ENCODE peak calls at places on chromosomes 3 and 15, in four cellular contexts. One of them, this sample, is unnamed.
A peak's percentile ranks its signal among the peaks of the same experiment; 100 is the strongest.

GRCh38 chr15:45439521-45439931 is 61.2 kb upstream of the GATM start:
- DNase-seq in tibial nerve: no peak
- DNase-seq in heart left ventricle: no peak
- DNase-seq in sigmoid colon: no peak
- DNase-seq in this sample: no peak

GRCh38 chr3:78050276-78051080 is 1010.6 kb downstream of the ROBO2 start:
- DNase-seq in tibial nerve: no peak
- DNase-seq in heart left ventricle: no peak
- DNase-seq in sigmoid colon: no peak
- DNase-seq in this sample: no peak

GRCh38 chr15:45187894-45188830 is at the start of gene SHF:
- DNase-seq in tibial nerve: no peak
- DNase-seq in heart left ventricle: no peak
- DNase-seq in sigmoid colon: peak; percentile 91
- DNase-seq in this sample: peak; percentile 54

GRCh38 chr3:20912406-20912805 is 726.4 kb upstream of the SGO1 start:
- DNase-seq in tibial nerve: no peak
- DNase-seq in heart left ventricle: no peak
- DNase-seq in sigmoid colon: no peak
- DNase-seq in this sample: no peak

GRCh38 chr3:9870978-9871377 is 9.1 kb downstream of the CIDEC start:
- DNase-seq in tibial nerve: no peak
- DNase-seq in heart left ventricle: no peak
- DNase-seq in sigmoid colon: no peak
- DNase-seq in this sample: no peak

GRCh38 chr3:134602440-134602814 is 48.4 kb downstream of the KY start:
- DNase-seq in tibial nerve: no peak
- DNase-seq in heart left ventricle: no peak
- DNase-seq in sigmoid colon: no peak
- DNase-seq in this sample: no peak

GRCh38 chr3:186986811-186987210 is 56.5 kb downstream of the ST6GAL1 start:
- DNase-seq in tibial nerve: no peak
- DNase-seq in heart left ventricle: no peak
- DNase-seq in sigmoid colon: no peak
- DNase-seq in this sample: no peak

GRCh38 chr3:97108136-97108535 is 293.7 kb downstream of the EPHA6 start:
- DNase-seq in tibial nerve: no peak
- DNase-seq in heart left ventricle: no peak
- DNase-seq in sigmoid colon: no peak
- DNase-seq in this sample: no peak

GRCh38 chr3:39362177-39362576 is 21.0 kb upstream of the SLC25A38 start:
- DNase-seq in tibial nerve: no peak
- DNase-seq in heart left ventricle: no peak
- DNase-seq in sigmoid colon: no peak
- DNase-seq in this sample: no peak

GRCh38 chr3:139558351-139559170 is 19.0 kb upstream of the RBP1 start:
- DNase-seq in tibial nerve: no peak
- DNase-seq in heart left ventricle: no peak
- DNase-seq in sigmoid colon: no peak
- DNase-seq in this sample: no peak

GRCh38 chr15:23687143-23687470 is at the start of gene NDN:
- DNase-seq in tibial nerve: no peak
- DNase-seq in heart left ventricle: peak; percentile 74
- DNase-seq in sigmoid colon: peak; percentile 70
- DNase-seq in this sample: peak; percentile 45

GRCh38 chr3:179196098-179196497 is 47.9 kb downstream of the PIK3CA start:
- DNase-seq in tibial nerve: no peak
- DNase-seq in heart left ventricle: no peak
- DNase-seq in sigmoid colon: no peak
- DNase-seq in this sample: no peak

GRCh38 chr15:42880121-42880520 is 40.5 kb downstream of the TTBK2 start:
- DNase-seq in tibial nerve: no peak
- DNase-seq in heart left ventricle: no peak
- DNase-seq in sigmoid colon: no peak
- DNase-seq in this sample: no peak

GRCh38 chr3:130801473-130801872 is 54.8 kb upstream of the PIK3R4 start:
- DNase-seq in tibial nerve: no peak
- DNase-seq in heart left ventricle: no peak
- DNase-seq in sigmoid colon: no peak
- DNase-seq in this sample: no peak

GRCh38 chr3:30299674-30300423 is 306.6 kb upstream of the TGFBR2 start:
- DNase-seq in tibial nerve: no peak
- DNase-seq in heart left ventricle: no peak
- DNase-seq in sigmoid colon: no peak
- DNase-seq in this sample: no peak

GRCh38 chr3:43692085-43692484 is 1.3 kb downstream of the ABHD5 start:
- DNase-seq in tibial nerve: no peak
- DNase-seq in heart left ventricle: no peak
- DNase-seq in sigmoid colon: no peak
- DNase-seq in this sample: no peak

GRCh38 chr15:92444631-92445030 is 51.0 kb downstream of the ST8SIA2 start:
- DNase-seq in tibial nerve: no peak
- DNase-seq in heart left ventricle: peak; percentile 65
- DNase-seq in sigmoid colon: no peak
- DNase-seq in this sample: no peak

GRCh38 chr15:39887832-39888231 is 32.2 kb downstream of the GPR176 start:
- DNase-seq in tibial nerve: no peak
- DNase-seq in heart left ventricle: no peak
- DNase-seq in sigmoid colon: no peak
- DNase-seq in this sample: peak; percentile 74

GRCh38 chr15:33322091-33322490 is 11.3 kb downstream of the RYR3 start:
- DNase-seq in tibial nerve: no peak
- DNase-seq in heart left ventricle: no peak
- DNase-seq in sigmoid colon: no peak
- DNase-seq in this sample: no peak

GRCh38 chr15:28079313-28079969 is 19.7 kb downstream of the OCA2 start:
- DNase-seq in tibial nerve: no peak
- DNase-seq in heart left ventricle: no peak
- DNase-seq in sigmoid colon: no peak
- DNase-seq in this sample: no peak

GRCh38 chr3:172125963-172126403 is 86.6 kb downstream of the FNDC3B start:
- DNase-seq in tibial nerve: no peak
- DNase-seq in heart left ventricle: no peak
- DNase-seq in sigmoid colon: peak; percentile 93
- DNase-seq in this sample: peak; percentile 45

GRCh38 chr3:4633078-4634004 is 140.2 kb downstream of the ITPR1 start:
- DNase-seq in tibial nerve: no peak
- DNase-seq in heart left ventricle: no peak
- DNase-seq in sigmoid colon: no peak
- DNase-seq in this sample: no peak

GRCh38 chr3:126315083-126315658 is 42.0 kb downstream of the KLF15 start:
- DNase-seq in tibial nerve: no peak
- DNase-seq in heart left ventricle: peak; percentile 20
- DNase-seq in sigmoid colon: no peak
- DNase-seq in this sample: no peak

GRCh38 chr3:153219147-153219546 is 57.1 kb downstream of the RAP2B start:
- DNase-seq in tibial nerve: no peak
- DNase-seq in heart left ventricle: no peak
- DNase-seq in sigmoid colon: no peak
- DNase-seq in this sample: no peak

GRCh38 chr3:183966361-183966791 is 51.3 kb downstream of the ABCC5 start:
- DNase-seq in tibial nerve: no peak
- DNase-seq in heart left ventricle: no peak
- DNase-seq in sigmoid colon: no peak
- DNase-seq in this sample: no peak

GRCh38 chr3:187725653-187726370 is 19.5 kb downstream of the BCL6 start:
- DNase-seq in tibial nerve: no peak
- DNase-seq in heart left ventricle: no peak
- DNase-seq in sigmoid colon: no peak
- DNase-seq in this sample: no peak

GRCh38 chr3:9792405-9793160 is at the start of the genes ARPC4 and TADA3:
- DNase-seq in tibial nerve: peak; percentile 88
- DNase-seq in heart left ventricle: peak; percentile 97
- DNase-seq in sigmoid colon: peak; percentile 96
- DNase-seq in this sample: peak; percentile 95

GRCh38 chr15:35141743-35142356 is 56.8 kb upstream of the NANOGP8 start:
- DNase-seq in tibial nerve: no peak
- DNase-seq in heart left ventricle: no peak
- DNase-seq in sigmoid colon: no peak
- DNase-seq in this sample: no peak

GRCh38 chr15:35137175-35137574 is 52.1 kb upstream of the NANOGP8 start:
- DNase-seq in tibial nerve: no peak
- DNase-seq in heart left ventricle: no peak
- DNase-seq in sigmoid colon: no peak
- DNase-seq in this sample: no peak

GRCh38 chr15:35134269-35134668 is 49.2 kb upstream of the NANOGP8 start:
- DNase-seq in tibial nerve: no peak
- DNase-seq in heart left ventricle: no peak
- DNase-seq in sigmoid colon: no peak
- DNase-seq in this sample: no peak

GRCh38 chr15:35139822-35140221 is 54.7 kb upstream of the NANOGP8 start:
- DNase-seq in tibial nerve: no peak
- DNase-seq in heart left ventricle: no peak
- DNase-seq in sigmoid colon: no peak
- DNase-seq in this sample: no peak

DNA sequence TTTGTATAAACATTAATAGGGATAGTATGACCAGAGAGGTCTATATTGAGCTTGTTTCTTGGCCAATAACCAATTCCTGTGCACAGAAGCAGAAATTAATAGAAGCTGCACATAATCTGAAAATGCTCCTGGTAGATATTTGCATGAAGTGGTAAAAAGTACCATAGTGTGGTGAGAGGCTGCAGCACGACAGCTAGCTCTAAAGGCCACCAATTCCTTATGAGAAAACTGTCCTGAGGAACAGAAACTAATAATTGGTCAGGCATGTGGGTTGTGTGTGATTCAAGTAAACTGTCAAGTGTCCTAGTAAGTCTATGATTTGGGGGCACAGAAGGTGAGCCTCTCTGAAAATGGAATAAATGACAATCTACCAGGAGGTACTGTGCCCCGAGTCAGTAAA is 51.5 kb upstream of the NANOGP8 start:
- DNase-seq in tibial nerve: no peak
- DNase-seq in heart left ventricle: no peak
- DNase-seq in sigmoid colon: no peak
- DNase-seq in this sample: no peak
- H3K27ac ChIP-seq in tibial nerve: no peak overlapping the region
- H3K27ac ChIP-seq in heart left ventricle: no peak overlapping the region
- H3K27ac ChIP-seq in sigmoid colon: no peak overlapping the region
- H3K27ac ChIP-seq in this sample: no peak overlapping the region

GRCh38 chr15:52760562-52760961 is 29.6 kb downstream of the ONECUT1 start:
- DNase-seq in tibial nerve: no peak
- DNase-seq in heart left ventricle: no peak
- DNase-seq in sigmoid colon: no peak
- DNase-seq in this sample: no peak

GRCh38 chr15:52759969-52760368 is 30.2 kb downstream of the ONECUT1 start:
- DNase-seq in tibial nerve: no peak
- DNase-seq in heart left ventricle: no peak
- DNase-seq in sigmoid colon: no peak
- DNase-seq in this sample: no peak

GRCh38 chr15:52762621-52763020 is 27.5 kb downstream of the ONECUT1 start:
- DNase-seq in tibial nerve: no peak
- DNase-seq in heart left ventricle: no peak
- DNase-seq in sigmoid colon: no peak
- DNase-seq in this sample: no peak

GRCh38 chr15:52764731-52765130 is 25.4 kb downstream of the ONECUT1 start:
- DNase-seq in tibial nerve: no peak
- DNase-seq in heart left ventricle: no peak
- DNase-seq in sigmoid colon: no peak
- DNase-seq in this sample: no peak

GRCh38 chr15:52765779-52766178 is 24.4 kb downstream of the ONECUT1 start:
- DNase-seq in tibial nerve: no peak
- DNase-seq in heart left ventricle: no peak
- DNase-seq in sigmoid colon: no peak
- DNase-seq in this sample: no peak
- TF ChIP-seq CTCF in tibial nerve: no peak
- TF ChIP-seq CTCF in heart left ventricle: no peak
- TF ChIP-seq CTCF in sigmoid colon: no peak
- TF ChIP-seq CTCF in this sample: no peak

DNA sequence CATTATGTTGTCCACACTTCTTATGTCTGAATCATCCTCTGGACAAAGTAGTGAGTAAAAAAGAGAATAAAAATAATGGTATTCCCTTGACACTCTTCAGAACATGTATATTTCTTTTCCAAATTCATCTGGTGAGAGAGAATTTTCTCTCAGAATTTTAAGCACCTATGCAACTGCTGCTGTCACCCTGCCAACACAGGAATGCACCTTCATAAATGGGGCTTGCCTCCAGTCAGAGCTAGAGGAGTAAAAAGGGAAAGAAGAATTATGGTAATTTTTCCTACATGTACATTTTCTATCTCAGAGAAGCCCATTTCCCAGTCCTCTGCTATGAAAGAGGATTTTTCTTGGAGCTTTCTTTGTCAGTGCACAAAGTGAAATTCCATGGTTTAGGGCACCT is 92.2 kb upstream of the ALCAM start:
- DNase-seq in tibial nerve: no peak
- DNase-seq in heart left ventricle: no peak
- DNase-seq in sigmoid colon: no peak
- DNase-seq in this sample: no peak
- H3K27ac ChIP-seq in tibial nerve: no peak overlapping the region
- H3K27ac ChIP-seq in heart left ventricle: no peak overlapping the region
- H3K27ac ChIP-seq in sigmoid colon: no peak overlapping the region
- H3K27ac ChIP-seq in this sample: no peak overlapping the region

GRCh38 chr3:13052191-13052590 is 21.0 kb downstream of the IQSEC1 start:
- DNase-seq in tibial nerve: no peak
- DNase-seq in heart left ventricle: peak; percentile 2
- DNase-seq in sigmoid colon: no peak
- DNase-seq in this sample: no peak

GRCh38 chr3:13053425-13053824 is 19.8 kb downstream of the IQSEC1 start:
- DNase-seq in tibial nerve: no peak
- DNase-seq in heart left ventricle: peak; percentile 16
- DNase-seq in sigmoid colon: no peak
- DNase-seq in this sample: no peak

GRCh38 chr3:13055634-13056033 is 17.6 kb downstream of the IQSEC1 start:
- DNase-seq in tibial nerve: no peak
- DNase-seq in heart left ventricle: peak; percentile 37
- DNase-seq in sigmoid colon: no peak
- DNase-seq in this sample: no peak

GRCh38 chr3:13054705-13055285 is 18.4 kb downstream of the IQSEC1 start:
- DNase-seq in tibial nerve: no peak
- DNase-seq in heart left ventricle: peak; percentile 51
- DNase-seq in sigmoid colon: no peak
- DNase-seq in this sample: no peak

DNA sequence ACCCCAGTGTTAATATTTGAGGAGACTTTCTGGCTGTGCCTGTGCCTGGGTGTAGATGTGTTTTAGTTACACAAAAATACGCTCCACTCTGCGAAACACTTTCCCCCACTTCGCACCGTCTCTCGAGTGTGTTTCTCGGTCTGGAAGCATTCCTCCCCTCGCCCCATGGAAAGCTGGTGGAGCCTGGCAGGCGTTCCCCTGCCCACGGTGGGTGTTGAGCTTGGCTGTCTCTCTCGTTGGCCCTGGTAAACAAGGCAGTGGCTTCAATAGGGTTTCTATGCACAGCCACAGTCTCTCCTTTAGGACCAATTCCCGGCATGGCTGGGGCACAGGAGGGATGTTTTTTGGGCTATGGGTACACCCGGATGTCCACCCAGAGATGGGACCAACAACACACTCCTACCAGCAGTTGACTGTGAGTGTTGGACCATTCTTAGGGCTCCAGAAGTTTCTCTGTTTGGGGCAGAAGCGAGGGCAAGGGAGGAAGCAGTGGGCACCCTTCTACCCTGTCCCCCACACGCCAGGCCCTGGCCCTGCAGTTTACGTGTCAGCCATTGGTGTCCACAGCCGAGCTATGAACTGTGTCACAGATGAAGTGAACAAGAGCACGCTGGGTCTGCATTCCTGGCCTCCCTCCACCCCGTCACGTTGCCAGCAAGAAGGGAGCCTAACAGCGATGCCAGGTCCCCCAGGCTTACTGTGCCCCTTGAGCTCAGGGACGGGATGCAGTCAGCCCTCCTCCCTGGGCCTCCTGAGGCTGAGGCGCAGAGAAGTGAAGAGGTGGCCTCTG is 19.1 kb downstream of the IQSEC1 start:
- DNase-seq in tibial nerve: no peak
- DNase-seq in heart left ventricle: peak; percentile 54
- DNase-seq in sigmoid colon: no peak
- DNase-seq in this sample: no peak
- TF ChIP-seq CTCF in tibial nerve: no peak
- TF ChIP-seq CTCF in heart left ventricle: no peak
- TF ChIP-seq CTCF in sigmoid colon: no peak
- TF ChIP-seq CTCF in this sample: no peak